ENCODE peak calls at places on chromosomes 4 and X, in four cellular contexts. One of them, this sample, is unnamed.

GRCh38 chr4:7336732-7337131 is 98.0 kb downstream of the PSAPL1 start:
- DNase-seq in HepG2: no peak
- DNase-seq in K562: no peak
- DNase-seq in H1: no peak
- DNase-seq in this sample: no peak

GRCh38 chr4:82629238-82630000 is 67.6 kb upstream of the TMEM150C start:
- DNase-seq in HepG2: no peak
- DNase-seq in K562: no peak
- DNase-seq in H1: no peak
- DNase-seq in this sample: no peak

GRCh38 chrX:133670394-133670793 is 255.1 kb upstream of the GPC4 start:
- DNase-seq in HepG2: no peak
- DNase-seq in K562: peak; percentile 40
- DNase-seq in H1: no peak
- DNase-seq in this sample: peak; percentile 1

GRCh38 chrX:56800801-56801200 is 71.8 kb downstream of the NBDY start:
- DNase-seq in HepG2: no peak
- DNase-seq in K562: peak; percentile 16
- DNase-seq in H1: no peak
- DNase-seq in this sample: no peak

GRCh38 chrX:132395059-132395458 is 93.8 kb downstream of the MBNL3 start:
- DNase-seq in HepG2: no peak
- DNase-seq in K562: no peak
- DNase-seq in H1: no peak
- DNase-seq in this sample: no peak

GRCh38 chrX:47796433-47796906 is 40.2 kb upstream of the ZNF81 start:
- DNase-seq in HepG2: no peak
- DNase-seq in K562: peak; percentile 54
- DNase-seq in H1: no peak
- DNase-seq in this sample: no peak

GRCh38 chr4:140612356-140612755 is 43.6 kb upstream of the UCP1 start:
- DNase-seq in HepG2: no peak
- DNase-seq in K562: no peak
- DNase-seq in H1: no peak
- DNase-seq in this sample: no peak

GRCh38 chrX:116239944-116240391 is 69.4 kb downstream of the AGTR2 start:
- DNase-seq in HepG2: no peak
- DNase-seq in K562: no peak
- DNase-seq in H1: no peak
- DNase-seq in this sample: no peak

GRCh38 chr4:81652069-81652478 is 180.4 kb upstream of the RASGEF1B start:
- DNase-seq in HepG2: no peak
- DNase-seq in K562: no peak
- DNase-seq in H1: no peak
- DNase-seq in this sample: no peak

GRCh38 chrX:40095588-40096394 is 2.0 kb downstream of the BCOR start:
- DNase-seq in HepG2: no peak
- DNase-seq in K562: peak; percentile 56
- DNase-seq in H1: no peak
- DNase-seq in this sample: no peak

GRCh38 chr4:8348071-8348470 is 78.5 kb downstream of the HTRA3 start:
- DNase-seq in HepG2: no peak
- DNase-seq in K562: no peak
- DNase-seq in H1: no peak
- DNase-seq in this sample: no peak

GRCh38 chrX:39857780-39858179 is 240.0 kb downstream of the BCOR start:
- DNase-seq in HepG2: no peak
- DNase-seq in K562: no peak
- DNase-seq in H1: no peak
- DNase-seq in this sample: no peak

GRCh38 chrX:40006025-40007017 is 91.4 kb downstream of the BCOR start:
- DNase-seq in HepG2: no peak
- DNase-seq in K562: no peak
- DNase-seq in H1: no peak
- DNase-seq in this sample: no peak

GRCh38 chr4:2768124-2768523 is 12.0 kb upstream of the TNIP2 start:
- DNase-seq in HepG2: no peak
- DNase-seq in K562: no peak
- DNase-seq in H1: no peak
- DNase-seq in this sample: no peak

GRCh38 chr4:98688416-98689290 is 30.2 kb upstream of the TSPAN5 start:
- DNase-seq in HepG2: peak; percentile 9
- DNase-seq in K562: peak; percentile 48
- DNase-seq in H1: no peak
- DNase-seq in this sample: no peak

GRCh38 chr4:95129708-95130343 is 372.1 kb downstream of the BMPR1B start:
- DNase-seq in HepG2: no peak
- DNase-seq in K562: peak; percentile 55
- DNase-seq in H1: no peak
- DNase-seq in this sample: no peak

GRCh38 chr4:163180087-163180486 is 13.4 kb upstream of the NAF1 start:
- DNase-seq in HepG2: no peak
- DNase-seq in K562: peak; percentile 64
- DNase-seq in H1: no peak
- DNase-seq in this sample: no peak

GRCh38 chr4:76665139-76665538 is 230.1 kb downstream of the SHROOM3 start:
- DNase-seq in HepG2: no peak
- DNase-seq in K562: no peak
- DNase-seq in H1: no peak
- DNase-seq in this sample: no peak

GRCh38 chrX:150897371-150898319 is 823 bp downstream of the CD99L2 start:
- DNase-seq in HepG2: no peak
- DNase-seq in K562: peak; percentile 41
- DNase-seq in H1: no peak
- DNase-seq in this sample: no peak

GRCh38 chrX:154490021-154490413 is 412 bp downstream of the SLC10A3 start:
- DNase-seq in HepG2: no peak
- DNase-seq in K562: peak; percentile 52
- DNase-seq in H1: no peak
- DNase-seq in this sample: no peak

GRCh38 chrX:71532753-71533425 is at the start of gene OGT:
- DNase-seq in HepG2: peak; percentile 89
- DNase-seq in K562: peak; percentile 98
- DNase-seq in H1: peak; percentile 82
- DNase-seq in this sample: peak; percentile 79

GRCh38 chrX:15737188-15737956 is 698 bp upstream of the CA5B start:
- DNase-seq in HepG2: no peak
- DNase-seq in K562: no peak
- DNase-seq in H1: no peak
- DNase-seq in this sample: no peak

GRCh38 chrX:107818900-107819521 is 6.7 kb upstream of the MID2 start:
- DNase-seq in HepG2: no peak
- DNase-seq in K562: peak; percentile 1
- DNase-seq in H1: no peak
- DNase-seq in this sample: no peak

GRCh38 chr4:1567808-1568581 is 116.1 kb downstream of the FAM53A start:
- DNase-seq in HepG2: no peak
- DNase-seq in K562: peak; percentile 42
- DNase-seq in H1: no peak
- DNase-seq in this sample: no peak

GRCh38 chr4:13541720-13542576 is 2.4 kb downstream of the NKX3-2 start:
- DNase-seq in HepG2: no peak
- DNase-seq in K562: no peak
- DNase-seq in H1: no peak
- DNase-seq in this sample: no peak

GRCh38 chr4:88937081-88937480 is 119.9 kb downstream of the FAM13A start:
- DNase-seq in HepG2: no peak
- DNase-seq in K562: no peak
- DNase-seq in H1: no peak
- DNase-seq in this sample: no peak
- H3K9ac ChIP-seq in HepG2: no peak overlapping the region
- H3K9ac ChIP-seq in K562: no peak overlapping the region
- H3K9ac ChIP-seq in H1: no peak overlapping the region
- H3K9ac ChIP-seq in this sample: no peak overlapping the region

GRCh38 chrX:63743596-63743995 is 41.4 kb downstream of the ARHGEF9 start:
- DNase-seq in HepG2: no peak
- DNase-seq in K562: no peak
- DNase-seq in H1: no peak
- DNase-seq in this sample: no peak

GRCh38 chrX:63744850-63745249 is 40.2 kb downstream of the ARHGEF9 start:
- DNase-seq in HepG2: no peak
- DNase-seq in K562: no peak
- DNase-seq in H1: no peak
- DNase-seq in this sample: no peak

GRCh38 chrX:63746278-63746677 is 38.7 kb downstream of the ARHGEF9 start:
- DNase-seq in HepG2: no peak
- DNase-seq in K562: no peak
- DNase-seq in H1: no peak
- DNase-seq in this sample: no peak

GRCh38 chrX:63747331-63747730 is 37.7 kb downstream of the ARHGEF9 start:
- DNase-seq in HepG2: no peak
- DNase-seq in K562: no peak
- DNase-seq in H1: no peak
- DNase-seq in this sample: no peak

GRCh38 chrX:63746715-63747114 is 38.3 kb downstream of the ARHGEF9 start:
- DNase-seq in HepG2: no peak
- DNase-seq in K562: no peak
- DNase-seq in H1: no peak
- DNase-seq in this sample: no peak
- TF ChIP-seq CBX5 in HepG2: no peak
- TF ChIP-seq CBX5 in K562: no peak
- TF ChIP-seq CBX5 in H1: no peak
- TF ChIP-seq CBX5 in this sample: no peak

GRCh38 chr4:160592258-160592657 is 1489.4 kb downstream of the RAPGEF2 start:
- DNase-seq in HepG2: no peak
- DNase-seq in K562: no peak
- DNase-seq in H1: no peak
- DNase-seq in this sample: no peak
- H3K9ac ChIP-seq in HepG2: no peak overlapping the region
- H3K9ac ChIP-seq in K562: no peak overlapping the region
- H3K9ac ChIP-seq in H1: no peak overlapping the region
- H3K9ac ChIP-seq in this sample: no peak overlapping the region

DNA sequence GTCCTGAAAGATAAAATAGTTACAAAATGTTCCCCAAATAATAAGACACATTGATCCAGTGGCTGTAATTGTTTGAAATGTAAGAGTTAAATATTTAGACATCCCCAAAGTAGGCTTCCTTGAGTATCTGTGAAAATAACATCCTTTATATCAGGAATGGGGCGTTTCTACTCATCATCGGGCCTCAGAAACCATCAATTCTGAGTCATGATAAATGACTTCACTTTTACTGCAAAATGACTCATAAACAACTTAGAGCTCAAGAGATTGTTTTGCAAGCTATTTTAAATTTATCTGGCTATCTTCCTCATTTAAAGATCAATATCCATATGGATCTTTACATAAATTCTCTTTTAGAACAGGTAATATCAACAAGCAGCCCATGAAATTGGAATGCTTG is 369.4 kb upstream of the CNKSR2 start:
- DNase-seq in HepG2: no peak
- DNase-seq in K562: no peak
- DNase-seq in H1: no peak
- DNase-seq in this sample: no peak
- TF ChIP-seq CBX5 in HepG2: no peak
- TF ChIP-seq CBX5 in K562: no peak
- TF ChIP-seq CBX5 in H1: no peak
- TF ChIP-seq CBX5 in this sample: no peak

GRCh38 chr4:153327247-153327646 is 17.2 kb upstream of the MND1 start:
- DNase-seq in HepG2: no peak
- DNase-seq in K562: no peak
- DNase-seq in H1: no peak
- DNase-seq in this sample: no peak
- H3K9ac ChIP-seq in HepG2: no peak overlapping the region
- H3K9ac ChIP-seq in K562: no peak overlapping the region
- H3K9ac ChIP-seq in H1: no peak overlapping the region
- H3K9ac ChIP-seq in this sample: no peak overlapping the region

GRCh38 chr4:119313237-119313636 is 8.7 kb downstream of the FABP2 start:
- DNase-seq in HepG2: no peak
- DNase-seq in K562: no peak
- DNase-seq in H1: no peak
- DNase-seq in this sample: no peak
- TF ChIP-seq CBX5 in HepG2: no peak
- TF ChIP-seq CBX5 in K562: no peak
- TF ChIP-seq CBX5 in H1: no peak
- TF ChIP-seq CBX5 in this sample: no peak

DNA sequence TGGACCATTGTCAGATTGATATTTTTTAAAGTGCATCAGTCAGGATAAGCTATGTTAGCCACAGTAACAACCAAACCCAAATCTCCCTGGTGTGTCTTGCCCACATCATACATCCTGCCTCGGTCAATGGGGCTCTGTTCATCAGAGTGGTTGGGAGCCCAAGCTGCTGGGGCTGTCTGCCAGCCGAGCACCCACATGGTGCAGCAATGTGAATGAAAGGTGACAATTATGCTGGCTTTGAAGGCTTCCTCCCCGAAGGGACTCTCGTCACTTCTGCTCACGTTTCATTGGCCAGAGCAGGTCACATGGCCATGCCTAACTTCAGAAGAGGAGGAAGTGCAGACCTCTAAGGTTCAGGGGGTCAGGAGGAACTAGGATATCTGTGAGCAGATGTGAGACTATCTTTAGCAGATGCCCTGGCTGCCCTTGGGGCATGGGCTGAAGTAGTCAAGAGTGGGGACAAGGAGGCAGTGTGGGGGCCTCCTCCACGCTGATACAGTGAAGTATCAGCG is 1.3 kb upstream of the JAKMIP1 start:
- DNase-seq in HepG2: no peak
- DNase-seq in K562: peak; percentile 13
- DNase-seq in H1: no peak
- DNase-seq in this sample: no peak
- H3K9ac ChIP-seq in HepG2: no peak overlapping the region
- H3K9ac ChIP-seq in K562: no peak overlapping the region
- H3K9ac ChIP-seq in H1: no peak overlapping the region
- H3K9ac ChIP-seq in this sample: peak overlapping the region; percentile 94

DNA sequence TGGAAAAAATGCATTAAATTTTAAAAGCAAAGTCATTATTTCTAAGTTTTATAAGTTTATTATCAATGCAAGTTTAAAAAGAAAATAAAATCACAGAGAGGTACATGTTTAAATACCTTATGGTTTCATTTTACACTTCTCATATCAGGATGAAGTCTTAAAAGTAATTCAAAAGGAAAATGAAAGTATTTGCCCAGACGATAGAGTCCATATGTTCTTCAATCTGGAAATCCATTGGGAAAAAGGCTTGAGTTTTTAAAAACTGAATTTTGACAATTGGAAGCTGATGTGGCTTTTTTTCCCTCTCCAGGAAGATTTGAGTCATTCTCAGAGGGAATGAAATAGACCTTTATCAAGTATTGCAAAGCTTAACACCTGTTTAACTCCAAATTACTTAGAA is 37.1 kb downstream of the MAB21L2 start:
- DNase-seq in HepG2: no peak
- DNase-seq in K562: no peak
- DNase-seq in H1: no peak
- DNase-seq in this sample: no peak
- TF ChIP-seq CBX5 in HepG2: no peak
- TF ChIP-seq CBX5 in K562: no peak
- TF ChIP-seq CBX5 in H1: no peak
- TF ChIP-seq CBX5 in this sample: no peak